ENCODE peak calls at places on chromosomes 12 and 14, in four cellular contexts. L, J, Y and F are unnamed samples.
A peak's percentile ranks its signal among the peaks of the same experiment; 100 is the strongest.

GRCh38 chr12:104521731-104522130 is 65.0 kb downstream of the CHST11 start:
- DNase-seq in L (no peak), J (no peak), Y (no peak), F (no peak)

GRCh38 chr14:100534528-100535286 is 52.5 kb downstream of the BEGAIN start:
- DNase-seq in L (peak; percentile 46), J (no peak), Y (no peak), F (no peak)

GRCh38 chr14:35050652-35051051 is 4.6 kb downstream of the FAM177A1 start:
- DNase-seq in L (no peak), J (no peak), Y (no peak), F (no peak)

GRCh38 chr14:93969082-93969828 is 7.1 kb downstream of the ASB2 start:
- DNase-seq in L (no peak), J (no peak), Y (no peak), F (no peak)

GRCh38 chr14:84087986-84088531 is 1441.9 kb upstream of the FLRT2 start:
- DNase-seq in L (no peak), J (no peak), Y (no peak), F (no peak)

GRCh38 chr12:34399631-34400422 is 377.5 kb downstream of the ALG10 start:
- DNase-seq in L (peak; percentile 46), J (no peak), Y (no peak), F (no peak)

GRCh38 chr12:89783321-89784060 is 74.9 kb upstream of the ATP2B1 start:
- DNase-seq in L (no peak), J (no peak), Y (no peak), F (no peak)

GRCh38 chr12:19912996-19913395 is 455.3 kb upstream of the PDE3A start:
- DNase-seq in L (no peak), J (no peak), Y (no peak), F (no peak)

GRCh38 chr14:83251402-83251801 is 1717.7 kb upstream of the SEL1L start:
- DNase-seq in L (no peak), J (no peak), Y (no peak), F (no peak)

GRCh38 chr14:80565001-80565400 is 353.7 kb upstream of the DIO2 start:
- DNase-seq in L (no peak), J (no peak), Y (no peak), F (no peak)

GRCh38 chr12:127381043-127381668 is 885.8 kb upstream of the TMEM132C start:
- DNase-seq in L (no peak), J (peak; percentile 63), Y (peak; percentile 36), F (peak; percentile 34)

GRCh38 chr12:9707864-9708808 is 24.8 kb downstream of the CLECL1 start:
- DNase-seq in L (no peak), J (peak; percentile 6), Y (peak; percentile 60), F (peak; percentile 5)

GRCh38 chr14:106318700-106319099 is 792.3 kb downstream of the TMEM121 start:
- DNase-seq in L (no peak), J (no peak), Y (peak; percentile 61), F (no peak)

GRCh38 chr14:100785338-100785615 is 40.6 kb upstream of the MEG3 start:
- DNase-seq in L (no peak), J (no peak), Y (no peak), F (no peak)

GRCh38 chr14:35420036-35420811 is 15.7 kb upstream of the NFKBIA start:
- DNase-seq in L (no peak), J (no peak), Y (no peak), F (no peak)

GRCh38 chr12:92297932-92298681 is 152.5 kb upstream of the BTG1 start:
- DNase-seq in L (no peak), J (no peak), Y (no peak), F (no peak)